ENCODE peak calls at places on chromosomes 13 and 19, in ten cellular contexts. Z is heart left ventricle; Y is mucosa of descending colon; R is left ventricle myocardium inferior; M is heart right ventricle; T is GM23248; E is H1; W is MM.1S; Q is naive thymus-derived CD4-positive, alpha-beta T cell; C is AG09309. V is an unnamed sample.

GRCh38 chr19:48681127-48681470 is 8.3 kb upstream of the NTN5 start:
- DNase-seq in Z (no peak), Y (no peak), R (no peak), M (no peak), T (peak; percentile 25), E (no peak), W (no peak), Q (no peak), C (peak; percentile 60), V (no peak)

GRCh38 chr19:46721269-46722003 is 4.5 kb upstream of the PRKD2 start:
- DNase-seq in Z (peak; percentile 41), Y (no peak), R (no peak), M (no peak), T (peak; percentile 28), E (peak; percentile 67), W (no peak), Q (no peak), C (no peak), V (no peak)

GRCh38 chr13:81929988-81930387 is 1589.1 kb upstream of the SPRY2 start:
- DNase-seq in Z (no peak), Y (no peak), R (no peak), M (no peak), T (peak; percentile 14), E (no peak), W (no peak), Q (no peak), C (no peak), V (no peak)

GRCh38 chr13:29434217-29434940 is 161.1 kb downstream of the SLC7A1 start:
- DNase-seq in Z (no peak), Y (no peak), R (no peak), M (no peak), T (no peak), E (no peak), W (peak; percentile 51), Q (no peak), C (no peak), V (peak; percentile 23)

GRCh38 chr19:8245869-8246835 is 37.0 kb downstream of the CERS4 start:
- DNase-seq in Z (no peak), Y (no peak), R (no peak), M (no peak), T (no peak), E (no peak), W (no peak), Q (no peak), C (no peak), V (no peak)

GRCh38 chr13:79401259-79402071 is 4.6 kb downstream of the RBM26 start:
- DNase-seq in Z (no peak), Y (no peak), R (no peak), M (no peak), T (no peak), E (no peak), W (no peak), Q (no peak), C (no peak), V (no peak)

GRCh38 chr19:4811328-4812131 is 20.0 kb downstream of the TICAM1 start:
- DNase-seq in Z (peak; percentile 93), Y (peak; percentile 86), R (peak; percentile 85), M (peak; percentile 80), T (peak; percentile 67), E (peak; percentile 99), W (peak; percentile 74), Q (peak; percentile 90), C (no peak), V (peak; percentile 79)

GRCh38 chr19:54653181-54653809 is 9.5 kb upstream of the LILRB4 start:
- DNase-seq in Z (no peak), Y (no peak), R (no peak), M (no peak), T (peak; percentile 40), E (no peak), W (peak; percentile 31), Q (peak; percentile 1), C (no peak), V (no peak)

GRCh38 chr19:40424637-40425449 is 949 bp downstream of the SERTAD1 start:
- DNase-seq in Z (no peak), Y (no peak), R (no peak), M (no peak), T (peak; percentile 54), E (peak; percentile 90), W (no peak), Q (no peak), C (no peak), V (no peak)

GRCh38 chr13:28636677-28637317 is 22.1 kb upstream of the POMP start:
- DNase-seq in Z (no peak), Y (no peak), R (no peak), M (peak; percentile 71), T (peak; percentile 86), E (peak; percentile 63), W (peak; percentile 45), Q (peak; percentile 51), C (peak; percentile 47), V (peak; percentile 56)

GRCh38 chr13:33015791-33016323 is 366 bp upstream of the KL start:
- DNase-seq in Z (peak; percentile 70), Y (peak; percentile 50), R (peak; percentile 19), M (peak; percentile 29), T (peak; percentile 8), E (peak; percentile 57), W (no peak), Q (no peak), C (no peak), V (peak; percentile 37)

GRCh38 chr13:68927387-68928026 is 1180.1 kb upstream of the ATXN8OS start:
- DNase-seq in Z (no peak), Y (no peak), R (no peak), M (no peak), T (no peak), E (no peak), W (peak; percentile 16), Q (no peak), C (no peak), V (no peak)

GRCh38 chr13:31824705-31825512 is 85.6 kb downstream of the RXFP2 start:
- DNase-seq in Z (no peak), Y (no peak), R (no peak), M (peak; percentile 37), T (peak; percentile 62), E (no peak), W (peak; percentile 6), Q (no peak), C (no peak), V (peak; percentile 6)

GRCh38 chr13:23583491-23583890 is 13.3 kb downstream of the TNFRSF19 start:
- DNase-seq in Z (no peak), Y (no peak), R (no peak), M (no peak), T (no peak), E (no peak), W (no peak), Q (no peak), C (no peak), V (no peak)

GRCh38 chr19:30692517-30692870 is 320.3 kb downstream of the ZNF536 start:
- DNase-seq in Z (no peak), Y (no peak), R (no peak), M (no peak), T (peak; percentile 60), E (no peak), W (no peak), Q (no peak), C (no peak), V (no peak)
- H3K4me3 ChIP-seq in Z (peak overlapping the region; percentile 45), Y (no peak overlapping the region), R (peak overlapping the region; percentile 58), M (peak overlapping the region; percentile 50), T (peak overlapping the region; percentile 64), E (no peak overlapping the region), W (no peak overlapping the region), Q (no peak overlapping the region), C (no peak overlapping the region), V (no peak overlapping the region)

GRCh38 chr19:1646931-1647663 is 5.3 kb downstream of the TCF3 start:
- DNase-seq in Z (peak; percentile 57), Y (peak; percentile 60), R (no peak), M (no peak), T (no peak), E (no peak), W (no peak), Q (no peak), C (no peak), V (no peak)
- H3K4me3 ChIP-seq in Z (no peak overlapping the region), Y (no peak overlapping the region), R (no peak overlapping the region), M (no peak overlapping the region), T (no peak overlapping the region), E (no peak overlapping the region), W (no peak overlapping the region), Q (no peak overlapping the region), C (no peak overlapping the region), V (peak overlapping the region; percentile 46)

DNA sequence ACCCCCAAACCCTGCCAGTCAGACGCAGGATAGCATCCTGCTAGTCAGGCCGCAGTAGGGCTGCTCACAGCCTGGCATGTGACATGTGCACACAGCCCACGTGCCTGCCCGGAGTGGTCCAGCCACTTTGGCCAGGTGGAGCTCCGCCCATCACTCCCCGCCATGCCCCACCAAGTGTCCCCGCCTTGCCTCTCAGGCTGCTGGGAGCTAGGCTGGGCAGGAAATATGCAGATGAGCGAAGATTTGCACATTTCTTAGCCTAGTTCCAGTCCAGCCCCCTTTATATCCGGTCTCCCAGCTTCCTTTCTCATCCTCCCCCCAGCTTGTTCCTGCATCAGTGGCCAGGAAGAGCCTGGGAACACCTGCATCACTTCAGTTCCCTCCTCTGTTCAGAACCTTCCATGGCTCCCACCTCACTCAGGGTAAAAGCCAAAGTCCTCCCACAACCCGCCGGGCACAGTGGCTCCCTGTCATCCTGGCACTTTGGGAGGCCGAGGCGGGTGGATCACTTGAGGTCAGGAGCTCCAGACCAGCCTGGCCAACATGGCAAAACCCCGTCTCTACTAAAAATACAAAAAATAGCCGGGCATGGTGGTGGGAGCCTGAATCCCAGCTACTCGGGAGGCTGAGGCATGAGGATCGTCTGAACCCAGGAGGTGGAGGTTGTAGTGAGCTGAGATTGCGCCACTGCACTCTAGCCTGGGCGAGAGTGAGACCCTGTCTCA is 2.3 kb upstream of the DOCK6 start:
- DNase-seq in Z (peak; percentile 74), Y (peak; percentile 93), R (peak; percentile 46), M (peak; percentile 76), T (no peak), E (peak; percentile 63), W (no peak), Q (no peak), C (no peak), V (no peak)
- H3K4me3 ChIP-seq in Z (no peak overlapping the region), Y (no peak overlapping the region), R (no peak overlapping the region), M (no peak overlapping the region), T (no peak overlapping the region), E (no peak overlapping the region), W (no peak overlapping the region), Q (no peak overlapping the region), C (no peak overlapping the region), V (no peak overlapping the region)

GRCh38 chr19:309206-309565 is 18.0 kb upstream of the PLPP2 start:
- DNase-seq in Z (no peak), Y (peak; percentile 24), R (no peak), M (peak; percentile 1), T (no peak), E (no peak), W (no peak), Q (no peak), C (no peak), V (no peak)

GRCh38 chr19:311813-312261 is 20.6 kb upstream of the PLPP2 start:
- DNase-seq in Z (peak; percentile 69), Y (peak; percentile 40), R (peak; percentile 39), M (peak; percentile 4), T (no peak), E (no peak), W (no peak), Q (no peak), C (no peak), V (no peak)

GRCh38 chr19:310781-311496 is 19.7 kb upstream of the PLPP2 start:
- DNase-seq in Z (peak; percentile 48), Y (no peak), R (no peak), M (peak; percentile 5), T (no peak), E (no peak), W (no peak), Q (no peak), C (no peak), V (no peak)

GRCh38 chr19:308471-309205 is 17.4 kb upstream of the PLPP2 start:
- DNase-seq in Z (no peak), Y (no peak), R (no peak), M (peak; percentile 2), T (no peak), E (no peak), W (no peak), Q (no peak), C (no peak), V (no peak)

GRCh38 chr19:310141-310651 is 19.0 kb upstream of the PLPP2 start:
- DNase-seq in Z (no peak), Y (no peak), R (no peak), M (peak; percentile 5), T (no peak), E (no peak), W (no peak), Q (no peak), C (no peak), V (no peak)
- H3K4me3 ChIP-seq in Z (peak overlapping the region; percentile 49), Y (no peak overlapping the region), R (peak overlapping the region; percentile 65), M (peak overlapping the region; percentile 52), T (no peak overlapping the region), E (no peak overlapping the region), W (no peak overlapping the region), Q (no peak overlapping the region), C (no peak overlapping the region), V (no peak overlapping the region)